ENCODE peak calls at places on chromosomes 13 and 19, in eight cellular contexts. One of them, this sample, is unnamed.
A peak's percentile ranks its signal among the peaks of the same experiment; 100 is the strongest.

GRCh38 chr19:38395381-38396127 is 7.1 kb downstream of the SPRED3 start:
- DNase-seq in amniotic stem cell: no peak
- DNase-seq in hepatocyte: no peak
- DNase-seq in stimulated activated naive B cell treated with anti-CD40 and anti-IgM and Interleukin-4, amounts not matched to agents 10 μg/mL and 1 μg/mL and 100 μg/mL, for 72 hours: no peak
- DNase-seq in tibial nerve: no peak
- DNase-seq in SJSA1: no peak
- DNase-seq in cardiac fibroblast: no peak
- DNase-seq in sciatic nerve: no peak
- DNase-seq in this sample: no peak

GRCh38 chr19:35755160-35755549 is 1.7 kb downstream of the HSPB6 start:
- DNase-seq in amniotic stem cell: no peak
- DNase-seq in hepatocyte: no peak
- DNase-seq in stimulated activated naive B cell treated with anti-CD40 and anti-IgM and Interleukin-4, amounts not matched to agents 10 μg/mL and 1 μg/mL and 100 μg/mL, for 72 hours: no peak
- DNase-seq in tibial nerve: no peak
- DNase-seq in SJSA1: no peak
- DNase-seq in cardiac fibroblast: no peak
- DNase-seq in sciatic nerve: no peak
- DNase-seq in this sample: no peak

GRCh38 chr19:5818594-5818993 is 13.7 kb downstream of the NRTN start:
- DNase-seq in amniotic stem cell: no peak
- DNase-seq in hepatocyte: no peak
- DNase-seq in stimulated activated naive B cell treated with anti-CD40 and anti-IgM and Interleukin-4, amounts not matched to agents 10 μg/mL and 1 μg/mL and 100 μg/mL, for 72 hours: no peak
- DNase-seq in tibial nerve: no peak
- DNase-seq in SJSA1: no peak
- DNase-seq in cardiac fibroblast: no peak
- DNase-seq in sciatic nerve: no peak
- DNase-seq in this sample: no peak

GRCh38 chr19:43956827-43957226 is 5.8 kb downstream of the ZNF221 start:
- DNase-seq in amniotic stem cell: no peak
- DNase-seq in hepatocyte: no peak
- DNase-seq in stimulated activated naive B cell treated with anti-CD40 and anti-IgM and Interleukin-4, amounts not matched to agents 10 μg/mL and 1 μg/mL and 100 μg/mL, for 72 hours: peak; percentile 18
- DNase-seq in tibial nerve: no peak
- DNase-seq in SJSA1: no peak
- DNase-seq in cardiac fibroblast: no peak
- DNase-seq in sciatic nerve: no peak
- DNase-seq in this sample: no peak

GRCh38 chr13:77415253-77416127 is 88.6 kb upstream of the MYCBP2 start:
- DNase-seq in amniotic stem cell: no peak
- DNase-seq in hepatocyte: no peak
- DNase-seq in stimulated activated naive B cell treated with anti-CD40 and anti-IgM and Interleukin-4, amounts not matched to agents 10 μg/mL and 1 μg/mL and 100 μg/mL, for 72 hours: no peak
- DNase-seq in tibial nerve: no peak
- DNase-seq in SJSA1: no peak
- DNase-seq in cardiac fibroblast: no peak
- DNase-seq in sciatic nerve: no peak
- DNase-seq in this sample: peak; percentile 27

GRCh38 chr13:38405216-38405615 is 55.6 kb downstream of the UFM1 start:
- DNase-seq in amniotic stem cell: no peak
- DNase-seq in hepatocyte: no peak
- DNase-seq in stimulated activated naive B cell treated with anti-CD40 and anti-IgM and Interleukin-4, amounts not matched to agents 10 μg/mL and 1 μg/mL and 100 μg/mL, for 72 hours: no peak
- DNase-seq in tibial nerve: no peak
- DNase-seq in SJSA1: no peak
- DNase-seq in cardiac fibroblast: no peak
- DNase-seq in sciatic nerve: no peak
- DNase-seq in this sample: no peak

GRCh38 chr19:58586131-58586765 is 13.1 kb upstream of the MZF1 start:
- DNase-seq in amniotic stem cell: no peak
- DNase-seq in hepatocyte: no peak
- DNase-seq in stimulated activated naive B cell treated with anti-CD40 and anti-IgM and Interleukin-4, amounts not matched to agents 10 μg/mL and 1 μg/mL and 100 μg/mL, for 72 hours: no peak
- DNase-seq in tibial nerve: no peak
- DNase-seq in SJSA1: no peak
- DNase-seq in cardiac fibroblast: no peak
- DNase-seq in sciatic nerve: no peak
- DNase-seq in this sample: no peak

GRCh38 chr13:109941951-109942350 is 155.6 kb upstream of the IRS2 start:
- DNase-seq in amniotic stem cell: no peak
- DNase-seq in hepatocyte: no peak
- DNase-seq in stimulated activated naive B cell treated with anti-CD40 and anti-IgM and Interleukin-4, amounts not matched to agents 10 μg/mL and 1 μg/mL and 100 μg/mL, for 72 hours: no peak
- DNase-seq in tibial nerve: no peak
- DNase-seq in SJSA1: no peak
- DNase-seq in cardiac fibroblast: peak; percentile 53
- DNase-seq in sciatic nerve: no peak
- DNase-seq in this sample: no peak

GRCh38 chr19:5547881-5548280 is 19.9 kb downstream of the TINCR start:
- DNase-seq in amniotic stem cell: no peak
- DNase-seq in hepatocyte: peak; percentile 38
- DNase-seq in stimulated activated naive B cell treated with anti-CD40 and anti-IgM and Interleukin-4, amounts not matched to agents 10 μg/mL and 1 μg/mL and 100 μg/mL, for 72 hours: no peak
- DNase-seq in tibial nerve: no peak
- DNase-seq in SJSA1: peak; percentile 17
- DNase-seq in cardiac fibroblast: peak; percentile 39
- DNase-seq in sciatic nerve: no peak
- DNase-seq in this sample: no peak

GRCh38 chr19:46378268-46378667 is 31.4 kb downstream of the PPP5C start:
- DNase-seq in amniotic stem cell: peak; percentile 62
- DNase-seq in hepatocyte: peak; percentile 30
- DNase-seq in stimulated activated naive B cell treated with anti-CD40 and anti-IgM and Interleukin-4, amounts not matched to agents 10 μg/mL and 1 μg/mL and 100 μg/mL, for 72 hours: no peak
- DNase-seq in tibial nerve: no peak
- DNase-seq in SJSA1: no peak
- DNase-seq in cardiac fibroblast: peak; percentile 78
- DNase-seq in sciatic nerve: no peak
- DNase-seq in this sample: no peak

GRCh38 chr13:95234242-95234641 is 67.0 kb downstream of the ABCC4 start:
- DNase-seq in amniotic stem cell: no peak
- DNase-seq in hepatocyte: no peak
- DNase-seq in stimulated activated naive B cell treated with anti-CD40 and anti-IgM and Interleukin-4, amounts not matched to agents 10 μg/mL and 1 μg/mL and 100 μg/mL, for 72 hours: no peak
- DNase-seq in tibial nerve: no peak
- DNase-seq in SJSA1: no peak
- DNase-seq in cardiac fibroblast: no peak
- DNase-seq in sciatic nerve: no peak
- DNase-seq in this sample: no peak

GRCh38 chr13:51926528-51926885 is 64.7 kb downstream of the CCDC70 start:
- DNase-seq in amniotic stem cell: no peak
- DNase-seq in hepatocyte: no peak
- DNase-seq in stimulated activated naive B cell treated with anti-CD40 and anti-IgM and Interleukin-4, amounts not matched to agents 10 μg/mL and 1 μg/mL and 100 μg/mL, for 72 hours: no peak
- DNase-seq in tibial nerve: no peak
- DNase-seq in SJSA1: no peak
- DNase-seq in cardiac fibroblast: no peak
- DNase-seq in sciatic nerve: no peak
- DNase-seq in this sample: no peak

GRCh38 chr19:45505151-45505995 is 1.9 kb upstream of the VASP start:
- DNase-seq in amniotic stem cell: peak; percentile 23
- DNase-seq in hepatocyte: no peak
- DNase-seq in stimulated activated naive B cell treated with anti-CD40 and anti-IgM and Interleukin-4, amounts not matched to agents 10 μg/mL and 1 μg/mL and 100 μg/mL, for 72 hours: no peak
- DNase-seq in tibial nerve: no peak
- DNase-seq in SJSA1: no peak
- DNase-seq in cardiac fibroblast: peak; percentile 48
- DNase-seq in sciatic nerve: no peak
- DNase-seq in this sample: no peak

GRCh38 chr13:59346861-59347470 is 816.8 kb downstream of the DIAPH3 start:
- DNase-seq in amniotic stem cell: no peak
- DNase-seq in hepatocyte: no peak
- DNase-seq in stimulated activated naive B cell treated with anti-CD40 and anti-IgM and Interleukin-4, amounts not matched to agents 10 μg/mL and 1 μg/mL and 100 μg/mL, for 72 hours: no peak
- DNase-seq in tibial nerve: no peak
- DNase-seq in SJSA1: no peak
- DNase-seq in cardiac fibroblast: no peak
- DNase-seq in sciatic nerve: no peak
- DNase-seq in this sample: no peak

GRCh38 chr13:50948576-50948975 is 39.0 kb downstream of the RNASEH2B start:
- DNase-seq in amniotic stem cell: no peak
- DNase-seq in hepatocyte: no peak
- DNase-seq in stimulated activated naive B cell treated with anti-CD40 and anti-IgM and Interleukin-4, amounts not matched to agents 10 μg/mL and 1 μg/mL and 100 μg/mL, for 72 hours: no peak
- DNase-seq in tibial nerve: no peak
- DNase-seq in SJSA1: no peak
- DNase-seq in cardiac fibroblast: no peak
- DNase-seq in sciatic nerve: no peak
- DNase-seq in this sample: no peak

GRCh38 chr19:39319892-39320168 is 833 bp downstream of the LRFN1 start:
- DNase-seq in amniotic stem cell: no peak
- DNase-seq in hepatocyte: no peak
- DNase-seq in stimulated activated naive B cell treated with anti-CD40 and anti-IgM and Interleukin-4, amounts not matched to agents 10 μg/mL and 1 μg/mL and 100 μg/mL, for 72 hours: no peak
- DNase-seq in tibial nerve: no peak
- DNase-seq in SJSA1: no peak
- DNase-seq in cardiac fibroblast: no peak
- DNase-seq in sciatic nerve: no peak
- DNase-seq in this sample: no peak

GRCh38 chr13:73059460-73060250 is 850 bp downstream of the KLF5 start:
- DNase-seq in amniotic stem cell: peak; percentile 8
- DNase-seq in hepatocyte: peak; percentile 81
- DNase-seq in stimulated activated naive B cell treated with anti-CD40 and anti-IgM and Interleukin-4, amounts not matched to agents 10 μg/mL and 1 μg/mL and 100 μg/mL, for 72 hours: peak; percentile 12
- DNase-seq in tibial nerve: no peak
- DNase-seq in SJSA1: peak; percentile 2
- DNase-seq in cardiac fibroblast: peak; percentile 23
- DNase-seq in sciatic nerve: peak; percentile 72
- DNase-seq in this sample: peak; percentile 90

GRCh38 chr19:30085394-30085793 is 143.4 kb downstream of the URI1 start:
- DNase-seq in amniotic stem cell: no peak
- DNase-seq in hepatocyte: no peak
- DNase-seq in stimulated activated naive B cell treated with anti-CD40 and anti-IgM and Interleukin-4, amounts not matched to agents 10 μg/mL and 1 μg/mL and 100 μg/mL, for 72 hours: no peak
- DNase-seq in tibial nerve: no peak
- DNase-seq in SJSA1: peak; percentile 6
- DNase-seq in cardiac fibroblast: no peak
- DNase-seq in sciatic nerve: no peak
- DNase-seq in this sample: no peak

GRCh38 chr13:59450218-59450617 is 713.5 kb downstream of the DIAPH3 start:
- DNase-seq in amniotic stem cell: no peak
- DNase-seq in hepatocyte: no peak
- DNase-seq in stimulated activated naive B cell treated with anti-CD40 and anti-IgM and Interleukin-4, amounts not matched to agents 10 μg/mL and 1 μg/mL and 100 μg/mL, for 72 hours: no peak
- DNase-seq in tibial nerve: no peak
- DNase-seq in SJSA1: no peak
- DNase-seq in cardiac fibroblast: no peak
- DNase-seq in sciatic nerve: no peak
- DNase-seq in this sample: no peak

GRCh38 chr13:102693781-102694180 is 1.1 kb downstream of the METTL21C start:
- DNase-seq in amniotic stem cell: no peak
- DNase-seq in hepatocyte: no peak
- DNase-seq in stimulated activated naive B cell treated with anti-CD40 and anti-IgM and Interleukin-4, amounts not matched to agents 10 μg/mL and 1 μg/mL and 100 μg/mL, for 72 hours: no peak
- DNase-seq in tibial nerve: no peak
- DNase-seq in SJSA1: no peak
- DNase-seq in cardiac fibroblast: peak; percentile 31
- DNase-seq in sciatic nerve: no peak
- DNase-seq in this sample: no peak

GRCh38 chr13:39415003-39415402 is 188.0 kb downstream of the LHFPL6 start:
- DNase-seq in amniotic stem cell: no peak
- DNase-seq in hepatocyte: no peak
- DNase-seq in stimulated activated naive B cell treated with anti-CD40 and anti-IgM and Interleukin-4, amounts not matched to agents 10 μg/mL and 1 μg/mL and 100 μg/mL, for 72 hours: no peak
- DNase-seq in tibial nerve: no peak
- DNase-seq in SJSA1: no peak
- DNase-seq in cardiac fibroblast: peak; percentile 78
- DNase-seq in sciatic nerve: no peak
- DNase-seq in this sample: no peak

GRCh38 chr19:1407662-1408299 is 395 bp downstream of the DAZAP1 start:
- DNase-seq in amniotic stem cell: no peak
- DNase-seq in hepatocyte: peak; percentile 84
- DNase-seq in stimulated activated naive B cell treated with anti-CD40 and anti-IgM and Interleukin-4, amounts not matched to agents 10 μg/mL and 1 μg/mL and 100 μg/mL, for 72 hours: peak; percentile 37
- DNase-seq in tibial nerve: no peak
- DNase-seq in SJSA1: peak; percentile 22
- DNase-seq in cardiac fibroblast: no peak
- DNase-seq in sciatic nerve: peak; percentile 80
- DNase-seq in this sample: no peak

This sample was measured in lower leg skin.